ENCODE peak calls at places on chromosomes 11 and 22, in four cellular contexts. L is prostate gland; F is CD8-positive, alpha-beta memory T cell; N is AG04450. U is an unnamed sample.
A peak's percentile ranks its signal among the peaks of the same experiment; 100 is the strongest.

GRCh38 chr11:67195971-67196418 is 70.3 kb upstream of the GRK2 start:
- DNase-seq in L (no peak), F (no peak), N (no peak), U (no peak)

GRCh38 chr11:120354068-120354467 is 17.9 kb downstream of the ARHGEF12 start:
- DNase-seq in L (no peak), F (no peak), N (no peak), U (no peak)

GRCh38 chr11:127943763-127944162 is 643.6 kb downstream of the ETS1 start:
- DNase-seq in L (no peak), F (no peak), N (no peak), U (no peak)

GRCh38 chr22:20219667-20220628 is 48.2 kb downstream of the RTN4R start:
- DNase-seq in L (no peak), F (no peak), N (no peak), U (no peak)

GRCh38 chr11:87878373-87878779 is 296.9 kb downstream of the RAB38 start:
- DNase-seq in L (no peak), F (no peak), N (peak; percentile 16), U (no peak)

GRCh38 chr11:72584933-72585597 is 89.2 kb downstream of the PDE2A start:
- DNase-seq in L (no peak), F (peak; percentile 43), N (no peak), U (no peak)

GRCh38 chr22:23556026-23556620 is 24.0 kb downstream of the IGLL1 start:
- DNase-seq in L (no peak), F (no peak), N (no peak), U (no peak)

GRCh38 chr22:36331306-36331911 is 56.4 kb downstream of the MYH9 start:
- DNase-seq in L (peak; percentile 80), F (peak; percentile 90), N (peak; percentile 89), U (peak; percentile 73)

GRCh38 chr11:11155962-11156815 is 196.9 kb downstream of the CSNK2A3 start:
- DNase-seq in L (no peak), F (peak; percentile 57), N (no peak), U (peak; percentile 36)

GRCh38 chr11:83573097-83573496 is 286.9 kb upstream of the CCDC90B start:
- DNase-seq in L (no peak), F (no peak), N (no peak), U (no peak)

GRCh38 chr22:42962295-42963230 is 52.4 kb downstream of the PACSIN2 start:
- DNase-seq in L (peak; percentile 34), F (no peak), N (no peak), U (no peak)

GRCh38 chr11:7999795-8000194 is 12.7 kb downstream of the EIF3F start:
- DNase-seq in L (no peak), F (no peak), N (no peak), U (no peak)

GRCh38 chr11:13868710-13869403 is 93.7 kb upstream of the SPON1 start:
- DNase-seq in L (no peak), F (peak; percentile 58), N (no peak), U (no peak)

GRCh38 chr11:59918987-59919589 is 19.1 kb upstream of the OOSP1 start:
- DNase-seq in L (no peak), F (no peak), N (no peak), U (no peak)

GRCh38 chr11:88979641-88980040 is 86.1 kb downstream of the GRM5 start:
- DNase-seq in L (no peak), F (no peak), N (peak; percentile 51), U (no peak)

DNA sequence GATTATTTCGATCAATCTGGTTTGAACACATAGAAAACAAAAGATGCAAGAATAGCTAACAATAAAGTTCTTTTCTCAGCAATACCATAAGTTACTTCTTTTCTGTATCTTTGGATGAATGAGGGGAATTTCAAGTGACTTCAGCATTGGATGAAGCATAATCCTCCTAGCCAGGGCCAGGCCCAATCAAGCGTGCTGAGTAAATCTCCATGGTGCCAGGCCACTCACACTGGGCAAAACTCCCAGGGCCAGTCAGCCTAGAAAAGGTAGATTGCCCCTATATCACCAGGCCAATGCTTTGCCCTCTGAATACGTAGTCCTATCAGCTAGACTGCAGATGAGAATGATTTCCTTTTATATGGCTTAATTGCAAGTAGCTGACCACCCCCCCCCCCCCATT is 6.0 kb downstream of the CNTF start:
- DNase-seq in L (no peak), F (no peak), N (no peak), U (no peak)
- H3K4me3 ChIP-seq in L (no peak overlapping the region), F (no peak overlapping the region), N (no peak overlapping the region), U (no peak overlapping the region)

GRCh38 chr22:45007247-45007945 is 2.4 kb downstream of the PHF21B start:
- DNase-seq in L (peak; percentile 67), F (no peak), N (no peak), U (no peak)
- H3K27ac ChIP-seq in L (peak overlapping the region; percentile 92), F (no peak overlapping the region), N (no peak overlapping the region), U (no peak overlapping the region)

DNA sequence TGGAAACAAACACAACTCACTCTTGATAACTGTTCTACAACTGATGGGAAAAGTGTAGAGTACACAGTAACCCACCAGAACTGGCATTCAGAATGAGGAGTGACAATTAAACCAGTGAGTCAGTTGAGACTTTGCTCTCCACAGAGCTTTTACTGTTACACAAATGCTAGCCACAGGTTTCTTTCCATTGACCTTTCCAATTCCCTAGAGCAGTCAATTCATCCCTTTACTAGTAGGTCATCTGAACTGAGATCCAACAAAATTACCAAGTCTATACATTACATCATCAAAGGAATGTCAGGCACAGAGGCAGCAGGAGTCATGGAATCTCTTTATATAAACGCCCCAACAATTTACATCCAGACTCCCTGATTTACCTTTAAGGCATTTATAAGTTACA is 65.9 kb downstream of the PHF21A start:
- DNase-seq in L (no peak), F (no peak), N (peak; percentile 24), U (no peak)
- H3K27me3 ChIP-seq in L (no peaks in the 10 kb centered on the region), F (no peaks in the 10 kb centered on the region), N (no peaks in the 10 kb centered on the region), U (no peaks in the 10 kb centered on the region)

DNA sequence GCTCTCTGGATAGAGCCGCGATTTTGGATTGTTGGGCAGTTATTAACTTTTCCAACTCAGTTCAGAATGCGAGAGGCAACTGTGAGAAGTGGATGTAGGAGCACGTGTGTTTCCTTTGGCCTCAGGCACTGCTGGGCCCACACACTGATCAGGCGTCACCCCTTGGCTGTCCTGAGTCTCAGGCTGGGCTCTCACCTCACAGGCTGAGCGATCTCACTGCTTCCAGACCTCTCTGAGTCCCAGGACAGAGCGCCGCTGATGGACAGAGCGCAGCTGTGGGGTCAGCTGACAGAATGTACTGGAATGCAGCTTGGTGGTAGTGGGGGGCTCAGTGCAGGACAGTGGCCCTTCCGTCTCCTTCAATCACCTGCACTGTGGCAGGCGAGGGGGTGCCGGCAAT is 516.2 kb downstream of the TBC1D22A start:
- DNase-seq in L (no peak), F (peak; percentile 12), N (no peak), U (no peak)
- H3K4me3 ChIP-seq in L (no peak overlapping the region), F (no peak overlapping the region), N (no peak overlapping the region), U (no peak overlapping the region)

GRCh38 chr11:12414641-12415040 is 37.3 kb downstream of the PARVA start:
- DNase-seq in L (no peak), F (no peak), N (no peak), U (no peak)

GRCh38 chr11:12418019-12418611 is 40.7 kb downstream of the PARVA start:
- DNase-seq in L (no peak), F (no peak), N (no peak), U (no peak)

GRCh38 chr11:12413141-12414055 is 36.0 kb downstream of the PARVA start:
- DNase-seq in L (no peak), F (no peak), N (no peak), U (no peak)

GRCh38 chr11:12415567-12415966 is 38.2 kb downstream of the PARVA start:
- DNase-seq in L (no peak), F (no peak), N (no peak), U (no peak)

GRCh38 chr11:12416552-12416951 is 39.2 kb downstream of the PARVA start:
- DNase-seq in L (no peak), F (no peak), N (no peak), U (no peak)
- H3K27ac ChIP-seq in L (peak overlapping the region; percentile 8), F (no peak overlapping the region), N (no peak overlapping the region), U (no peak overlapping the region)

DNA sequence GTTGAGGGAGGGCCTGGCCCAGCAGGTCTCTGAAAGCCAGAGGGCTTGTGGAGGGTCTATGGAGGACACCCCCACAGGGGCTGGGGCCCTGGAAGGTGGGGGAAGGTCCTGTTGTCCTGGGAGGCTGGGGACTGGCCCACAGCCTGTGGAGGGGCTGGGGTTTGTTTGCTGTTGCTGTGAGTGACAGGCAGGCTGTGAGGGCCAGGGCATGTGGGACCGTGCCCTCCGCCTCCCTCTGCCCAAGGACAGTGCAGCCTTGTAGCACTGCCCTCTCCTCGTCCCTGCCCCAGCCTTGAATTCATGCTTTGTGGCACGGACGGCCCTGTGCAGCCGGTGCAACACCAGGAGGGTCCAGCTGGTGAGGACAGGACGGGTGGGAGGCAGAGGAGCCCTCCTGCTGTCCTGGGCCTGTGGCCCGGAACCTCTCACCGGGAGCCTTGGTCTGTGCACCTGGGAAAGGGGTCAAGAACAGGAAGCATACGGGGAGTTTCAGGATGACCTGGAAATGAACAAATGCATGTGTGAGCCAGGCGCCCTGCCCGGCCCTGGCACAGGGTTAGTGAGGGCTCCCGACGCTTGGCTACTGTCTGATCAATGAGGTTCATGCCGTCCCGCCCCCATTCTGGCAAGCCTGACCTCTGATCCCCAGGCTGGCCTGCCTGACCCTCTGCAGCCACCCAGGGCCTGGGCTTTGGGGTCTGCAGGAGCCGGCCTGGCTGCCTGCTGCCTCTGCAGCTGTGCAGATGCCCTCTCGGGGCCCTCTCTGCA is 37.4 kb upstream of the PRODH start:
- DNase-seq in L (no peak), F (peak; percentile 35), N (no peak), U (no peak)
- H3K27me3 ChIP-seq in L (no peaks in the 10 kb centered on the region), F (no peaks in the 10 kb centered on the region), N (peaks cover 18% of the 10 kb centered on the region), U (peaks cover 8% of the 10 kb centered on the region)

DNA sequence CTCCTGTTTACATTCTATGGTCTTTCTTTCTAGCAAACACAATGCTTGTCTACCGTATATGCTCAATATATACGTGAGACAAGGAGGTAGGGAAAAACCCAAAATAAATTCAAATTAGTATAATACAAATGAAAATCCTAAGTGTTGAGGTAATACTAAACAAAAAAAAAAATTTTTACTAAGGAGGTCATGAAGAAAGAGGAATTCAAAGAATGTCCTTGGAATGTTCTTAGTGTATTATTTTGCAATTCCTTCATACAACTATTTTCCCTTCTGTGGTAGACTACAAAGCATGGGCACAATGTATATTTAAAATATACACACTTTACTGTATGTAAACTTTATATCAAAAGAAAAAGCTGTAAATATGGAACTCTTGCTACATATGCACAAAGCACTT is 36.4 kb downstream of the PIK3C2A start:
- DNase-seq in L (no peak), F (no peak), N (peak; percentile 8), U (no peak)
- H3K4me3 ChIP-seq in L (no peak overlapping the region), F (no peak overlapping the region), N (no peak overlapping the region), U (no peak overlapping the region)

GRCh38 chr11:130106381-130106780 is 36.7 kb downstream of the APLP2 start:
- DNase-seq in L (no peak), F (no peak), N (no peak), U (no peak)

GRCh38 chr11:130103296-130103814 is 33.7 kb downstream of the APLP2 start:
- DNase-seq in L (no peak), F (no peak), N (peak; percentile 79), U (no peak)

GRCh38 chr11:130099356-130099755 is 29.7 kb downstream of the APLP2 start:
- DNase-seq in L (no peak), F (no peak), N (no peak), U (no peak)

GRCh38 chr11:130101661-130102060 is 32.0 kb downstream of the APLP2 start:
- DNase-seq in L (no peak), F (no peak), N (no peak), U (no peak)

GRCh38 chr11:130102457-130103249 is 33.0 kb downstream of the APLP2 start:
- DNase-seq in L (peak; percentile 30), F (no peak), N (no peak), U (no peak)
- H3K27ac ChIP-seq in L (peak overlapping the region; percentile 13), F (no peak overlapping the region), N (no peak overlapping the region), U (no peak overlapping the region)